ENCODE peak calls at places on chromosomes 4 and X, in six cellular contexts. U, T, K, J, C and V are unnamed samples.

GRCh38 chr4:53194727-53195126 is 171.1 kb downstream of the SCFD2 start:
- DNase-seq in J (no peak), T (no peak), C (no peak), K (no peak), U (no peak), V (no peak)

GRCh38 chrX:21638311-21638710 is 19.8 kb downstream of the KLHL34 start:
- DNase-seq in J (peak), T (peak), K (peak), C (no peak), U (peak), V (peak)

GRCh38 chr4:44661940-44662622 is 10.7 kb upstream of the YIPF7 start:
- DNase-seq in T (no peak), J (no peak), K (peak), U (no peak), C (no peak), V (no peak)

GRCh38 chr4:37685211-37685725 is 908 bp downstream of the RELL1 start:
- DNase-seq in J (peak), K (peak), C (no peak), U (peak), T (peak), V (peak)

GRCh38 chrX:129953334-129953648 is 29.1 kb upstream of the BCORL1 start:
- DNase-seq in K (no peak), C (no peak), J (no peak), T (no peak), U (no peak), V (no peak)

GRCh38 chr4:88897180-88897579 is 159.8 kb downstream of the FAM13A start:
- DNase-seq in J (no peak), T (no peak), U (no peak), C (no peak), K (peak), V (no peak)

GRCh38 chrX:154785711-154786110 is 19.6 kb downstream of the MPP1 start:
- DNase-seq in T (no peak), C (no peak), J (no peak), K (no peak), U (no peak), V (no peak)

GRCh38 chrX:133435544-133436124 is 20.3 kb upstream of the GPC4 start:
- DNase-seq in T (no peak), J (no peak), C (no peak), K (no peak), U (no peak), V (no peak)

GRCh38 chr4:70996014-70996353 is 2.5 kb downstream of the DCK start:
- DNase-seq in K (no peak), U (no peak), T (no peak), C (no peak), J (no peak), V (no peak)

GRCh38 chr4:161919442-161920220 is 244.2 kb downstream of the FSTL5 start:
- DNase-seq in U (no peak), C (no peak), K (no peak), T (no peak), J (no peak), V (no peak)

GRCh38 chr4:61994036-61994435 is 793.9 kb downstream of the ADGRL3 start:
- DNase-seq in J (no peak), K (peak), T (peak), U (no peak), C (no peak), V (peak)

GRCh38 chrX:129495941-129496340 is 27.3 kb downstream of the SMARCA1 start:
- DNase-seq in T (peak), C (no peak), U (peak), K (peak), J (no peak), V (peak)

GRCh38 chrX:50704987-50705386 is 109.0 kb downstream of the SHROOM4 start:
- DNase-seq in C (no peak), K (peak), U (peak), T (peak), J (no peak), V (no peak)

GRCh38 chr4:82906469-82906868 is 5.9 kb downstream of the THAP9 start:
- DNase-seq in C (no peak), K (no peak), T (no peak), J (no peak), U (no peak), V (no peak)

GRCh38 chrX:71420686-71421085 is 54.5 kb downstream of the TAF1 start:
- DNase-seq in J (no peak), U (no peak), C (no peak), K (no peak), T (no peak), V (no peak)

GRCh38 chr4:41506071-41506470 is 31.9 kb upstream of the LIMCH1 start:
- DNase-seq in K (no peak), U (peak), J (peak), C (no peak), T (peak), V (no peak)

GRCh38 chr4:147808447-147808846 is 76.6 kb downstream of the ARHGAP10 start:
- DNase-seq in K (no peak), U (no peak), J (no peak), C (no peak), T (no peak), V (no peak)

GRCh38 chr4:2260336-2261109 is 1.4 kb downstream of the MXD4 start:
- DNase-seq in C (peak), U (no peak), T (no peak), K (no peak), J (no peak), V (no peak)

GRCh38 chr4:37837446-37837845 is 11.0 kb downstream of the PGM2 start:
- DNase-seq in J (peak), T (peak), U (peak), K (peak), C (no peak), V (peak)

GRCh38 chr4:8922481-8922880 is 50.8 kb upstream of the HMX1 start:
- DNase-seq in C (no peak), K (no peak), J (no peak), U (no peak), T (no peak), V (no peak)

GRCh38 chrX:13153796-13154195 is 109.4 kb upstream of the FAM9C start:
- DNase-seq in T (peak), U (peak), J (no peak), C (no peak), K (peak), V (peak)

GRCh38 chr4:38902695-38903094 is 35.1 kb downstream of the FAM114A1 start:
- DNase-seq in K (peak), C (no peak), J (no peak), U (peak), T (peak), V (peak)

GRCh38 chr4:95857761-95858160 is 17.9 kb downstream of the PDHA2 start:
- DNase-seq in C (no peak), U (no peak), J (no peak), K (no peak), T (no peak), V (peak)

GRCh38 chr4:185726931-185727330 is 85.1 kb downstream of the SORBS2 start:
- DNase-seq in C (no peak), U (peak), K (peak), J (no peak), T (peak), V (peak)

GRCh38 chr4:73718375-73719373 is 21.7 kb upstream of the CXCL8 start:
- DNase-seq in C (no peak), T (no peak), K (peak), U (peak), J (no peak), V (no peak)

GRCh38 chr4:153497091-153497531 is 31.0 kb downstream of the TMEM131L start:
- DNase-seq in U (no peak), J (no peak), C (no peak), K (peak), T (no peak), V (peak)

GRCh38 chr4:128571747-128572146 is 237.8 kb upstream of the JADE1 start:
- DNase-seq in U (peak), T (peak), K (peak), J (peak), C (no peak), V (peak)

GRCh38 chr4:185232370-185232769 is 23.0 kb downstream of the SNX25 start:
- DNase-seq in T (peak), K (peak), C (no peak), J (no peak), U (no peak), V (peak)

GRCh38 chr4:109046549-109047171 is 255.8 kb downstream of the COL25A1 start:
- DNase-seq in U (peak), C (no peak), K (peak), J (peak), T (peak), V (peak)
- H3K4me3 ChIP-seq in U (peak), C (peak), K (no peak), J (peak), T (peak), V (peak)

GRCh38 chr4:1084394-1084793 is 29.0 kb downstream of the RNF212 start:
- DNase-seq in J (no peak), U (no peak), C (no peak), T (no peak), K (no peak), V (no peak)
- TF ChIP-seq CTCF in J (no peak), U (no peak), C (no peak), T (no peak), K (no peak), V (no peak)

GRCh38 chrX:47217852-47218279 is 615 bp upstream of the CDK16 start:
- DNase-seq in C (peak), U (peak), J (peak), K (peak), T (peak), V (peak)
- H3K4me3 ChIP-seq in C (peak), U (peak), J (peak), K (peak), T (peak), V (peak)

GRCh38 chr4:40363945-40364344 is 28.8 kb downstream of the CHRNA9 start:
- DNase-seq in U (no peak), K (no peak), C (no peak), J (no peak), T (no peak), V (no peak)

GRCh38 chr4:40369437-40370278 is 34.5 kb downstream of the CHRNA9 start:
- DNase-seq in J (no peak), T (no peak), K (no peak), C (no peak), U (no peak), V (peak)

GRCh38 chr4:40372651-40373050 is 37.5 kb downstream of the CHRNA9 start:
- DNase-seq in K (no peak), U (no peak), T (no peak), J (no peak), C (no peak), V (no peak)

GRCh38 chr4:40363382-40363920 is 28.3 kb downstream of the CHRNA9 start:
- DNase-seq in T (no peak), U (no peak), C (no peak), K (no peak), J (no peak), V (no peak)

GRCh38 chr4:40367451-40367850 is 32.3 kb downstream of the CHRNA9 start:
- DNase-seq in U (peak), J (no peak), C (no peak), K (peak), T (no peak), V (no peak)
- TF ChIP-seq CTCF in U (no peak), J (no peak), C (no peak), K (no peak), T (no peak), V (no peak)

DNA sequence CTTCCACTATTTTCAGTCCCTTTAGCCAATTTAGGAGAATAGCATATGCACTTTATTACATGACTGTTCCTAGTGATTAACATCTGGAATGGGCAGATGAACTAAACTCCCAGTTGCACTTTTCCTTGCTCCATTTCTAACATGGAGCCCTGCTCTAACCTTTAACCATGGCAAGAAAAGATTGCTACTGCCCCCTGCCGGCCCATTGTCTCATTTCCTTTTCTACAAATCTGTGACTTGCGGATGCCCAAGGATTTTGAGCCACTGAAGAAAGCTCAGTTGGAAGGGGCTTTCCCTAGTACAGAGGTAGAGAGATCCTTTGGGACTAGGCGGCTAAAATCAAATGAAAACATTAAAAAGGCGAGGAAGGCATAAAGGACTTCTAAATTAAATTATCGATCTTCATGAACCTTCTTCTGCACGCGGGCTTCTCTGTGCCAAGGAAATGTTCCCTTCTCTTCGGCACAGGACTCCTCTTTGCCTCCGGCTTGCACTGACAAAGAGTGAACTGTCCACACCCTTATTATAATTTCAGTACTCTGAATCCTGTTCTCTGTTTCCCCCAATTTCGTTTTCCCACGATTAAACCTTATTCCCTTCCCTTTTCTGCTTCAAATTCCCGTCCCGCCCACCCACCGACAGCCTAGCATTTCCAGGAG is 578 bp upstream of the GLRA2 start:
- DNase-seq in C (peak), K (peak), T (peak), J (peak), U (peak), V (peak)
- H3K4me3 ChIP-seq in C (no peak), K (no peak), T (peak), J (peak), U (peak), V (no peak)

GRCh38 chr4:177451108-177451500 is 8.9 kb upstream of the AGA start:
- DNase-seq in J (no peak), U (no peak), T (no peak), K (no peak), C (no peak), V (no peak)
- TF ChIP-seq CTCF in J (no peak), U (no peak), T (no peak), K (no peak), C (no peak), V (no peak)